ENCODE peak calls at places on chromosomes 16 and 17, in ten cellular contexts. One of them, this sample, is unnamed.

GRCh38 chr16:75491876-75492275 is 3.4 kb downstream of the CHST6 start:
- DNase-seq in substantia nigra: peak
- DNase-seq in iris pigment epithelial cell: no peak
- DNase-seq in Daoy: peak
- DNase-seq in heart left ventricle: no peak
- DNase-seq in activated naive CD4-positive, alpha-beta T cell treated with Interleukin-2 at 50 U/mL for 16 hours: no peak
- DNase-seq in stimulated activated CD4-positive, alpha-beta T cell treated with anti-CD3 and anti-CD28 coated beads, Interleukin-1b, Interleukin-23, amount 100 ng/mL, for 24 hours: no peak
- DNase-seq in NCI-H774: no peak
- DNase-seq in A549: peak
- DNase-seq in amniotic epithelial cell: no peak
- DNase-seq in this sample: no peak

GRCh38 chr17:17860761-17861107 is 23.9 kb upstream of the SREBF1 start:
- DNase-seq in substantia nigra: no peak
- DNase-seq in iris pigment epithelial cell: no peak
- DNase-seq in Daoy: no peak
- DNase-seq in heart left ventricle: no peak
- DNase-seq in activated naive CD4-positive, alpha-beta T cell treated with Interleukin-2 at 50 U/mL for 16 hours: no peak
- DNase-seq in stimulated activated CD4-positive, alpha-beta T cell treated with anti-CD3 and anti-CD28 coated beads, Interleukin-1b, Interleukin-23, amount 100 ng/mL, for 24 hours: no peak
- DNase-seq in NCI-H774: no peak
- DNase-seq in A549: no peak
- DNase-seq in amniotic epithelial cell: no peak
- DNase-seq in this sample: no peak

GRCh38 chr17:80729016-80729415 is 184.4 kb downstream of the RPTOR start:
- DNase-seq in substantia nigra: no peak
- DNase-seq in iris pigment epithelial cell: no peak
- DNase-seq in Daoy: no peak
- DNase-seq in heart left ventricle: no peak
- DNase-seq in activated naive CD4-positive, alpha-beta T cell treated with Interleukin-2 at 50 U/mL for 16 hours: no peak
- DNase-seq in stimulated activated CD4-positive, alpha-beta T cell treated with anti-CD3 and anti-CD28 coated beads, Interleukin-1b, Interleukin-23, amount 100 ng/mL, for 24 hours: no peak
- DNase-seq in NCI-H774: no peak
- DNase-seq in A549: no peak
- DNase-seq in amniotic epithelial cell: no peak
- DNase-seq in this sample: no peak

GRCh38 chr17:44807817-44808155 is 22.3 kb downstream of the GJC1 start:
- DNase-seq in substantia nigra: no peak
- DNase-seq in iris pigment epithelial cell: no peak
- DNase-seq in Daoy: no peak
- DNase-seq in heart left ventricle: no peak
- DNase-seq in activated naive CD4-positive, alpha-beta T cell treated with Interleukin-2 at 50 U/mL for 16 hours: no peak
- DNase-seq in stimulated activated CD4-positive, alpha-beta T cell treated with anti-CD3 and anti-CD28 coated beads, Interleukin-1b, Interleukin-23, amount 100 ng/mL, for 24 hours: no peak
- DNase-seq in NCI-H774: no peak
- DNase-seq in A549: no peak
- DNase-seq in amniotic epithelial cell: no peak
- DNase-seq in this sample: no peak

GRCh38 chr16:8958344-8958808 is 5.3 kb downstream of the USP7 start:
- DNase-seq in substantia nigra: no peak
- DNase-seq in iris pigment epithelial cell: peak
- DNase-seq in Daoy: peak
- DNase-seq in heart left ventricle: peak
- DNase-seq in activated naive CD4-positive, alpha-beta T cell treated with Interleukin-2 at 50 U/mL for 16 hours: peak
- DNase-seq in stimulated activated CD4-positive, alpha-beta T cell treated with anti-CD3 and anti-CD28 coated beads, Interleukin-1b, Interleukin-23, amount 100 ng/mL, for 24 hours: no peak
- DNase-seq in NCI-H774: no peak
- DNase-seq in A549: no peak
- DNase-seq in amniotic epithelial cell: peak
- DNase-seq in this sample: no peak

GRCh38 chr17:395179-395578 is 42.6 kb upstream of the RPH3AL start:
- DNase-seq in substantia nigra: no peak
- DNase-seq in iris pigment epithelial cell: no peak
- DNase-seq in Daoy: no peak
- DNase-seq in heart left ventricle: no peak
- DNase-seq in activated naive CD4-positive, alpha-beta T cell treated with Interleukin-2 at 50 U/mL for 16 hours: no peak
- DNase-seq in stimulated activated CD4-positive, alpha-beta T cell treated with anti-CD3 and anti-CD28 coated beads, Interleukin-1b, Interleukin-23, amount 100 ng/mL, for 24 hours: no peak
- DNase-seq in NCI-H774: no peak
- DNase-seq in A549: no peak
- DNase-seq in amniotic epithelial cell: no peak
- DNase-seq in this sample: no peak

GRCh38 chr17:57379237-57380054 is 123.1 kb downstream of the MSI2 start:
- DNase-seq in substantia nigra: no peak
- DNase-seq in iris pigment epithelial cell: peak
- DNase-seq in Daoy: no peak
- DNase-seq in heart left ventricle: no peak
- DNase-seq in activated naive CD4-positive, alpha-beta T cell treated with Interleukin-2 at 50 U/mL for 16 hours: peak
- DNase-seq in stimulated activated CD4-positive, alpha-beta T cell treated with anti-CD3 and anti-CD28 coated beads, Interleukin-1b, Interleukin-23, amount 100 ng/mL, for 24 hours: no peak
- DNase-seq in NCI-H774: no peak
- DNase-seq in A549: no peak
- DNase-seq in amniotic epithelial cell: peak
- DNase-seq in this sample: no peak

GRCh38 chr17:57929392-57929791 is 25.8 kb downstream of the CUEDC1 start:
- DNase-seq in substantia nigra: no peak
- DNase-seq in iris pigment epithelial cell: no peak
- DNase-seq in Daoy: no peak
- DNase-seq in heart left ventricle: no peak
- DNase-seq in activated naive CD4-positive, alpha-beta T cell treated with Interleukin-2 at 50 U/mL for 16 hours: no peak
- DNase-seq in stimulated activated CD4-positive, alpha-beta T cell treated with anti-CD3 and anti-CD28 coated beads, Interleukin-1b, Interleukin-23, amount 100 ng/mL, for 24 hours: no peak
- DNase-seq in NCI-H774: no peak
- DNase-seq in A549: no peak
- DNase-seq in amniotic epithelial cell: no peak
- DNase-seq in this sample: no peak

GRCh38 chr16:79605999-79606398 is 5.5 kb upstream of the MAF start:
- DNase-seq in substantia nigra: no peak
- DNase-seq in iris pigment epithelial cell: no peak
- DNase-seq in Daoy: peak
- DNase-seq in heart left ventricle: no peak
- DNase-seq in activated naive CD4-positive, alpha-beta T cell treated with Interleukin-2 at 50 U/mL for 16 hours: peak
- DNase-seq in stimulated activated CD4-positive, alpha-beta T cell treated with anti-CD3 and anti-CD28 coated beads, Interleukin-1b, Interleukin-23, amount 100 ng/mL, for 24 hours: no peak
- DNase-seq in NCI-H774: no peak
- DNase-seq in A549: peak
- DNase-seq in amniotic epithelial cell: peak
- DNase-seq in this sample: no peak

GRCh38 chr17:21029032-21029431 is 13.8 kb downstream of the USP22 start:
- DNase-seq in substantia nigra: no peak
- DNase-seq in iris pigment epithelial cell: peak
- DNase-seq in Daoy: peak
- DNase-seq in heart left ventricle: no peak
- DNase-seq in activated naive CD4-positive, alpha-beta T cell treated with Interleukin-2 at 50 U/mL for 16 hours: peak
- DNase-seq in stimulated activated CD4-positive, alpha-beta T cell treated with anti-CD3 and anti-CD28 coated beads, Interleukin-1b, Interleukin-23, amount 100 ng/mL, for 24 hours: no peak
- DNase-seq in NCI-H774: no peak
- DNase-seq in A549: peak
- DNase-seq in amniotic epithelial cell: peak
- DNase-seq in this sample: no peak

GRCh38 chr17:57948169-57948554 is 7.0 kb downstream of the CUEDC1 start:
- DNase-seq in substantia nigra: no peak
- DNase-seq in iris pigment epithelial cell: no peak
- DNase-seq in Daoy: peak
- DNase-seq in heart left ventricle: no peak
- DNase-seq in activated naive CD4-positive, alpha-beta T cell treated with Interleukin-2 at 50 U/mL for 16 hours: no peak
- DNase-seq in stimulated activated CD4-positive, alpha-beta T cell treated with anti-CD3 and anti-CD28 coated beads, Interleukin-1b, Interleukin-23, amount 100 ng/mL, for 24 hours: no peak
- DNase-seq in NCI-H774: no peak
- DNase-seq in A549: no peak
- DNase-seq in amniotic epithelial cell: no peak
- DNase-seq in this sample: no peak

GRCh38 chr17:17236295-17237025 is 508 bp downstream of the FLCN start:
- DNase-seq in substantia nigra: no peak
- DNase-seq in iris pigment epithelial cell: peak
- DNase-seq in Daoy: peak
- DNase-seq in heart left ventricle: no peak
- DNase-seq in activated naive CD4-positive, alpha-beta T cell treated with Interleukin-2 at 50 U/mL for 16 hours: no peak
- DNase-seq in stimulated activated CD4-positive, alpha-beta T cell treated with anti-CD3 and anti-CD28 coated beads, Interleukin-1b, Interleukin-23, amount 100 ng/mL, for 24 hours: no peak
- DNase-seq in NCI-H774: no peak
- DNase-seq in A549: peak
- DNase-seq in amniotic epithelial cell: no peak
- DNase-seq in this sample: no peak

This sample was measured in keratinocyte.